ENCODE peak calls at places on chromosomes 11 and 22, in seven cellular contexts. One of them, this sample, is unnamed.

GRCh38 chr11:80617156-80617555 is 1176.3 kb upstream of the TENM4 start:
- DNase-seq in psoas muscle: no peak
- DNase-seq in C1 segment of cervical spinal cord: no peak
- DNase-seq in fibroblast of villous mesenchyme: no peak
- DNase-seq in Peyer's patch: no peak
- DNase-seq in NCI-H460: no peak
- DNase-seq in HFF-Myc: no peak
- DNase-seq in this sample: no peak

GRCh38 chr11:2908130-2908529 is 21.1 kb downstream of the PHLDA2 start:
- DNase-seq in psoas muscle: no peak
- DNase-seq in C1 segment of cervical spinal cord: no peak
- DNase-seq in fibroblast of villous mesenchyme: no peak
- DNase-seq in Peyer's patch: no peak
- DNase-seq in NCI-H460: no peak
- DNase-seq in HFF-Myc: no peak
- DNase-seq in this sample: no peak

GRCh38 chr22:23565942-23566715 is 14.0 kb downstream of the IGLL1 start:
- DNase-seq in psoas muscle: peak; percentile 43
- DNase-seq in C1 segment of cervical spinal cord: no peak
- DNase-seq in fibroblast of villous mesenchyme: no peak
- DNase-seq in Peyer's patch: no peak
- DNase-seq in NCI-H460: no peak
- DNase-seq in HFF-Myc: no peak
- DNase-seq in this sample: peak; percentile 84

GRCh38 chr11:45089251-45089650 is 57.2 kb upstream of the PRDM11 start:
- DNase-seq in psoas muscle: peak; percentile 93
- DNase-seq in C1 segment of cervical spinal cord: no peak
- DNase-seq in fibroblast of villous mesenchyme: peak; percentile 89
- DNase-seq in Peyer's patch: no peak
- DNase-seq in NCI-H460: no peak
- DNase-seq in HFF-Myc: peak; percentile 60
- DNase-seq in this sample: no peak

GRCh38 chr11:133153031-133153430 is 379.3 kb downstream of the OPCML start:
- DNase-seq in psoas muscle: no peak
- DNase-seq in C1 segment of cervical spinal cord: no peak
- DNase-seq in fibroblast of villous mesenchyme: no peak
- DNase-seq in Peyer's patch: no peak
- DNase-seq in NCI-H460: no peak
- DNase-seq in HFF-Myc: no peak
- DNase-seq in this sample: no peak

GRCh38 chr22:23752090-23752691 is 1.3 kb upstream of the ZNF70 start:
- DNase-seq in psoas muscle: no peak
- DNase-seq in C1 segment of cervical spinal cord: no peak
- DNase-seq in fibroblast of villous mesenchyme: no peak
- DNase-seq in Peyer's patch: peak; percentile 88
- DNase-seq in NCI-H460: no peak
- DNase-seq in HFF-Myc: no peak
- DNase-seq in this sample: no peak

GRCh38 chr22:33605686-33606085 is 314.6 kb downstream of the LARGE1 start:
- DNase-seq in psoas muscle: no peak
- DNase-seq in C1 segment of cervical spinal cord: no peak
- DNase-seq in fibroblast of villous mesenchyme: no peak
- DNase-seq in Peyer's patch: no peak
- DNase-seq in NCI-H460: no peak
- DNase-seq in HFF-Myc: no peak
- DNase-seq in this sample: no peak

GRCh38 chr11:124738713-124739478 is 846 bp upstream of the NRGN start:
- DNase-seq in psoas muscle: no peak
- DNase-seq in C1 segment of cervical spinal cord: no peak
- DNase-seq in fibroblast of villous mesenchyme: no peak
- DNase-seq in Peyer's patch: no peak
- DNase-seq in NCI-H460: no peak
- DNase-seq in HFF-Myc: no peak
- DNase-seq in this sample: no peak

GRCh38 chr11:43282607-43283440 is 29.0 kb upstream of the API5 start:
- DNase-seq in psoas muscle: peak; percentile 62
- DNase-seq in C1 segment of cervical spinal cord: peak; percentile 13
- DNase-seq in fibroblast of villous mesenchyme: peak; percentile 30
- DNase-seq in Peyer's patch: no peak
- DNase-seq in NCI-H460: peak; percentile 26
- DNase-seq in HFF-Myc: peak; percentile 3
- DNase-seq in this sample: peak; percentile 69

GRCh38 chr11:127902405-127902804 is 685.0 kb downstream of the ETS1 start:
- DNase-seq in psoas muscle: no peak
- DNase-seq in C1 segment of cervical spinal cord: no peak
- DNase-seq in fibroblast of villous mesenchyme: no peak
- DNase-seq in Peyer's patch: no peak
- DNase-seq in NCI-H460: no peak
- DNase-seq in HFF-Myc: no peak
- DNase-seq in this sample: no peak

GRCh38 chr11:57434640-57435546 is 8.0 kb upstream of the SLC43A3 start:
- DNase-seq in psoas muscle: no peak
- DNase-seq in C1 segment of cervical spinal cord: no peak
- DNase-seq in fibroblast of villous mesenchyme: peak; percentile 98
- DNase-seq in Peyer's patch: no peak
- DNase-seq in NCI-H460: no peak
- DNase-seq in HFF-Myc: no peak
- DNase-seq in this sample: no peak

GRCh38 chr11:93737904-93738612 is 3.2 kb downstream of the TAF1D start:
- DNase-seq in psoas muscle: no peak
- DNase-seq in C1 segment of cervical spinal cord: no peak
- DNase-seq in fibroblast of villous mesenchyme: peak; percentile 12
- DNase-seq in Peyer's patch: no peak
- DNase-seq in NCI-H460: no peak
- DNase-seq in HFF-Myc: no peak
- DNase-seq in this sample: no peak

GRCh38 chr11:65917077-65917433 is 1.8 kb downstream of the C11orf68 start:
- DNase-seq in psoas muscle: no peak
- DNase-seq in C1 segment of cervical spinal cord: no peak
- DNase-seq in fibroblast of villous mesenchyme: no peak
- DNase-seq in Peyer's patch: no peak
- DNase-seq in NCI-H460: no peak
- DNase-seq in HFF-Myc: no peak
- DNase-seq in this sample: no peak

GRCh38 chr11:60766547-60766946 is 9.9 kb downstream of the MS4A15 start:
- DNase-seq in psoas muscle: no peak
- DNase-seq in C1 segment of cervical spinal cord: no peak
- DNase-seq in fibroblast of villous mesenchyme: no peak
- DNase-seq in Peyer's patch: no peak
- DNase-seq in NCI-H460: no peak
- DNase-seq in HFF-Myc: no peak
- DNase-seq in this sample: no peak

GRCh38 chr22:31313366-31314147 is 21.3 kb upstream of the PIK3IP1 start:
- DNase-seq in psoas muscle: peak; percentile 69
- DNase-seq in C1 segment of cervical spinal cord: peak; percentile 37
- DNase-seq in fibroblast of villous mesenchyme: peak; percentile 54
- DNase-seq in Peyer's patch: peak; percentile 65
- DNase-seq in NCI-H460: peak; percentile 22
- DNase-seq in HFF-Myc: peak; percentile 72
- DNase-seq in this sample: peak; percentile 75

GRCh38 chr11:10498022-10498400 is 42.9 kb downstream of the AMPD3 start:
- DNase-seq in psoas muscle: no peak
- DNase-seq in C1 segment of cervical spinal cord: no peak
- DNase-seq in fibroblast of villous mesenchyme: no peak
- DNase-seq in Peyer's patch: peak; percentile 8
- DNase-seq in NCI-H460: no peak
- DNase-seq in HFF-Myc: no peak
- DNase-seq in this sample: no peak

GRCh38 chr11:75602916-75603315 is 40.9 kb downstream of the SERPINH1 start:
- DNase-seq in psoas muscle: no peak
- DNase-seq in C1 segment of cervical spinal cord: no peak
- DNase-seq in fibroblast of villous mesenchyme: peak; percentile 28
- DNase-seq in Peyer's patch: no peak
- DNase-seq in NCI-H460: no peak
- DNase-seq in HFF-Myc: no peak
- DNase-seq in this sample: no peak

GRCh38 chr11:77560605-77561004 is 29.1 kb upstream of the AQP11 start:
- DNase-seq in psoas muscle: no peak
- DNase-seq in C1 segment of cervical spinal cord: no peak
- DNase-seq in fibroblast of villous mesenchyme: peak; percentile 42
- DNase-seq in Peyer's patch: no peak
- DNase-seq in NCI-H460: no peak
- DNase-seq in HFF-Myc: peak; percentile 31
- DNase-seq in this sample: no peak

GRCh38 chr11:105144887-105145286 is 5.3 kb upstream of the CARD18 start:
- DNase-seq in psoas muscle: no peak
- DNase-seq in C1 segment of cervical spinal cord: no peak
- DNase-seq in fibroblast of villous mesenchyme: peak; percentile 50
- DNase-seq in Peyer's patch: no peak
- DNase-seq in NCI-H460: peak; percentile 51
- DNase-seq in HFF-Myc: no peak
- DNase-seq in this sample: no peak

GRCh38 chr11:120225372-120225909 is 14.5 kb upstream of the POU2F3 start:
- DNase-seq in psoas muscle: peak; percentile 59
- DNase-seq in C1 segment of cervical spinal cord: no peak
- DNase-seq in fibroblast of villous mesenchyme: peak; percentile 74
- DNase-seq in Peyer's patch: no peak
- DNase-seq in NCI-H460: no peak
- DNase-seq in HFF-Myc: no peak
- DNase-seq in this sample: no peak

GRCh38 chr11:43959321-43959995 is 17.0 kb downstream of the C11orf96 start:
- DNase-seq in psoas muscle: no peak
- DNase-seq in C1 segment of cervical spinal cord: no peak
- DNase-seq in fibroblast of villous mesenchyme: no peak
- DNase-seq in Peyer's patch: no peak
- DNase-seq in NCI-H460: no peak
- DNase-seq in HFF-Myc: no peak
- DNase-seq in this sample: no peak

GRCh38 chr11:131692151-131692550 is 321.7 kb downstream of the NTM start:
- DNase-seq in psoas muscle: no peak
- DNase-seq in C1 segment of cervical spinal cord: no peak
- DNase-seq in fibroblast of villous mesenchyme: no peak
- DNase-seq in Peyer's patch: no peak
- DNase-seq in NCI-H460: no peak
- DNase-seq in HFF-Myc: no peak
- DNase-seq in this sample: no peak

GRCh38 chr11:108906826-108907225 is 242.0 kb downstream of the DDX10 start:
- DNase-seq in psoas muscle: no peak
- DNase-seq in C1 segment of cervical spinal cord: no peak
- DNase-seq in fibroblast of villous mesenchyme: peak; percentile 38
- DNase-seq in Peyer's patch: no peak
- DNase-seq in NCI-H460: no peak
- DNase-seq in HFF-Myc: no peak
- DNase-seq in this sample: no peak

GRCh38 chr11:73478737-73479347 is 102.6 kb downstream of the RELT start:
- DNase-seq in psoas muscle: no peak
- DNase-seq in C1 segment of cervical spinal cord: no peak
- DNase-seq in fibroblast of villous mesenchyme: peak; percentile 47
- DNase-seq in Peyer's patch: no peak
- DNase-seq in NCI-H460: peak; percentile 26
- DNase-seq in HFF-Myc: no peak
- DNase-seq in this sample: no peak

GRCh38 chr11:11973361-11973800 is 35.0 kb downstream of the DKK3 start:
- DNase-seq in psoas muscle: peak; percentile 73
- DNase-seq in C1 segment of cervical spinal cord: peak; percentile 80
- DNase-seq in fibroblast of villous mesenchyme: peak; percentile 54
- DNase-seq in Peyer's patch: no peak
- DNase-seq in NCI-H460: no peak
- DNase-seq in HFF-Myc: no peak
- DNase-seq in this sample: no peak

GRCh38 chr11:117395476-117395875 is 67.8 kb downstream of the CEP164 start:
- DNase-seq in psoas muscle: no peak
- DNase-seq in C1 segment of cervical spinal cord: no peak
- DNase-seq in fibroblast of villous mesenchyme: no peak
- DNase-seq in Peyer's patch: no peak
- DNase-seq in NCI-H460: no peak
- DNase-seq in HFF-Myc: no peak
- DNase-seq in this sample: no peak

GRCh38 chr11:113701491-113701890 is 4.6 kb downstream of the TMPRSS5 start:
- DNase-seq in psoas muscle: no peak
- DNase-seq in C1 segment of cervical spinal cord: no peak
- DNase-seq in fibroblast of villous mesenchyme: no peak
- DNase-seq in Peyer's patch: no peak
- DNase-seq in NCI-H460: no peak
- DNase-seq in HFF-Myc: no peak
- DNase-seq in this sample: no peak

GRCh38 chr11:114243461-114244372 is 52.5 kb upstream of the NNMT start:
- DNase-seq in psoas muscle: peak; percentile 79
- DNase-seq in C1 segment of cervical spinal cord: no peak
- DNase-seq in fibroblast of villous mesenchyme: no peak
- DNase-seq in Peyer's patch: no peak
- DNase-seq in NCI-H460: no peak
- DNase-seq in HFF-Myc: no peak
- DNase-seq in this sample: peak; percentile 53

This sample was measured in glutamatergic neuron.